ENCODE peak calls at places on chromosomes 12 and 14, in five cellular contexts. F is activated CD4-positive, alpha-beta memory T cell treated with anti-CD3 and anti-CD28 coated beads, Interleukin-2, amount 10 ng/mL, durations not matched to agents 7 days and 5 days; Y is T follicular helper cell; T is activated CD4-positive, alpha-beta T cell treated with anti-CD3 and anti-CD28 coated beads for 24 hours; N is AG09309. B is an unnamed sample.

GRCh38 chr14:105205718-105206208 is 24.7 kb upstream of the NUDT14 start:
- DNase-seq in F (no peak), Y (no peak), T (no peak), N (no peak), B (no peak)

GRCh38 chr12:5921966-5922365 is 23.1 kb downstream of the ANO2 start:
- DNase-seq in F (no peak), Y (no peak), T (no peak), N (no peak), B (no peak)

GRCh38 chr14:79552778-79553177 is 658.5 kb downstream of the DIO2 start:
- DNase-seq in F (no peak), Y (no peak), T (no peak), N (no peak), B (peak; percentile 91)

GRCh38 chr12:57352166-57352565 is 78.7 kb downstream of the R3HDM2 start:
- DNase-seq in F (no peak), Y (no peak), T (no peak), N (no peak), B (no peak)

GRCh38 chr12:6265038-6265405 is 45.5 kb upstream of the PLEKHG6 start:
- DNase-seq in F (no peak), Y (no peak), T (no peak), N (no peak), B (no peak)

GRCh38 chr14:103296007-103296406 is 38.0 kb upstream of the EIF5 start:
- DNase-seq in F (no peak), Y (no peak), T (no peak), N (no peak), B (no peak)

GRCh38 chr12:110244372-110244771 is 36.7 kb upstream of the ATP2A2 start:
- DNase-seq in F (no peak), Y (no peak), T (no peak), N (no peak), B (no peak)

GRCh38 chr12:96120359-96121100 is 73.6 kb upstream of the ELK3 start:
- DNase-seq in F (no peak), Y (no peak), T (no peak), N (no peak), B (no peak)

GRCh38 chr12:26768611-26769603 is 64.1 kb downstream of the ITPR2 start:
- DNase-seq in F (no peak), Y (no peak), T (no peak), N (no peak), B (no peak)

GRCh38 chr12:105748806-105749600 is 389.8 kb downstream of the NUAK1 start:
- DNase-seq in F (no peak), Y (no peak), T (no peak), N (no peak), B (no peak)

GRCh38 chr12:9648701-9649531 is 20.6 kb upstream of the CLEC2D start:
- DNase-seq in F (no peak), Y (no peak), T (no peak), N (no peak), B (no peak)

B was measured in Caco-2.